ENCODE peak calls at places on chromosomes 7 and 10, in ten cellular contexts. W is GM12891; B is nucleus accumbens; R is colonic mucosa; Q is T47D; E is skeletal muscle cell; O is posterior vena cava; J is CD4-positive, CD25-positive, alpha-beta regulatory T cell; H is GM23248; U is activated naive CD4-positive, alpha-beta T cell treated with Interleukin-2 at 50 U/mL for 16 hours. T is an unnamed sample.

GRCh38 chr10:109762556-109762955 is 160.8 kb downstream of the XPNPEP1 start:
- DNase-seq in U (no peak), J (no peak), H (no peak), R (no peak), Q (no peak), B (no peak), E (no peak), W (no peak), O (no peak), T (no peak)

GRCh38 chr7:36985866-36986402 is 261.6 kb upstream of the AOAH start:
- DNase-seq in W (no peak), R (no peak), H (no peak), U (no peak), B (peak), J (no peak), E (no peak), Q (peak), O (no peak), T (no peak)

GRCh38 chr10:62831346-62831745 is 15.2 kb upstream of the EGR2 start:
- DNase-seq in J (no peak), R (no peak), E (peak), B (no peak), Q (no peak), U (no peak), O (no peak), W (no peak), H (peak), T (no peak)

GRCh38 chr7:80488851-80489370 is 23.0 kb downstream of the GNAT3 start:
- DNase-seq in U (no peak), J (no peak), R (no peak), O (no peak), B (no peak), W (no peak), Q (no peak), H (no peak), E (no peak), T (no peak)

GRCh38 chr10:109166935-109167334 is 756.4 kb downstream of the XPNPEP1 start:
- DNase-seq in H (peak), J (no peak), Q (no peak), R (no peak), W (no peak), B (no peak), U (no peak), O (no peak), E (no peak), T (no peak)

GRCh38 chr10:90885176-90885575 is 13.4 kb downstream of the RPP30 start:
- DNase-seq in R (no peak), W (no peak), B (no peak), Q (no peak), J (no peak), O (no peak), H (peak), U (no peak), E (peak), T (no peak)

GRCh38 chr7:24172859-24173258 is 111.1 kb upstream of the NPY start:
- DNase-seq in U (no peak), B (no peak), Q (no peak), R (no peak), H (no peak), J (no peak), O (no peak), E (no peak), W (no peak), T (no peak)

GRCh38 chr10:94299417-94299816 is 63.3 kb downstream of the NOC3L start:
- DNase-seq in B (no peak), J (no peak), E (no peak), W (no peak), H (peak), U (peak), O (no peak), Q (peak), R (no peak), T (peak)

GRCh38 chr7:115357213-115357999 is 435.5 kb downstream of the MDFIC start:
- DNase-seq in W (no peak), O (no peak), Q (no peak), J (no peak), E (peak), B (no peak), U (no peak), R (peak), H (peak), T (no peak)